ENCODE peak calls at places on chromosomes 12 and 14, in seven cellular contexts. One of them, this sample, is unnamed.

GRCh38 chr14:104698688-104699425 is 9.4 kb downstream of the INF2 start:
- DNase-seq in GM23338: no peak
- DNase-seq in GM03348: no peak
- DNase-seq in T follicular helper cell: no peak
- DNase-seq in stimulated activated CD4-positive, alpha-beta T cell treated with anti-CD3 and anti-CD28 coated beads, TNF-alpha, amount 100 ng/mL, for 24 hours: no peak
- DNase-seq in type B pancreatic cell: no peak
- DNase-seq in left ventricle myocardium inferior: peak
- DNase-seq in this sample: no peak

GRCh38 chr12:121060149-121061001 is 21.3 kb upstream of the OASL start:
- DNase-seq in GM23338: peak
- DNase-seq in GM03348: peak
- DNase-seq in T follicular helper cell: peak
- DNase-seq in stimulated activated CD4-positive, alpha-beta T cell treated with anti-CD3 and anti-CD28 coated beads, TNF-alpha, amount 100 ng/mL, for 24 hours: peak
- DNase-seq in type B pancreatic cell: peak
- DNase-seq in left ventricle myocardium inferior: no peak
- DNase-seq in this sample: no peak

GRCh38 chr12:2095878-2096277 is 43.1 kb downstream of the CACNA1C start:
- DNase-seq in GM23338: no peak
- DNase-seq in GM03348: no peak
- DNase-seq in T follicular helper cell: no peak
- DNase-seq in stimulated activated CD4-positive, alpha-beta T cell treated with anti-CD3 and anti-CD28 coated beads, TNF-alpha, amount 100 ng/mL, for 24 hours: no peak
- DNase-seq in type B pancreatic cell: no peak
- DNase-seq in left ventricle myocardium inferior: no peak
- DNase-seq in this sample: no peak

GRCh38 chr14:104676694-104677505 is 12.5 kb upstream of the INF2 start:
- DNase-seq in GM23338: peak
- DNase-seq in GM03348: no peak
- DNase-seq in T follicular helper cell: no peak
- DNase-seq in stimulated activated CD4-positive, alpha-beta T cell treated with anti-CD3 and anti-CD28 coated beads, TNF-alpha, amount 100 ng/mL, for 24 hours: peak
- DNase-seq in type B pancreatic cell: no peak
- DNase-seq in left ventricle myocardium inferior: peak
- DNase-seq in this sample: no peak

GRCh38 chr14:46417066-46417465 is 234.5 kb downstream of the RPL10L start:
- DNase-seq in GM23338: no peak
- DNase-seq in GM03348: no peak
- DNase-seq in T follicular helper cell: no peak
- DNase-seq in stimulated activated CD4-positive, alpha-beta T cell treated with anti-CD3 and anti-CD28 coated beads, TNF-alpha, amount 100 ng/mL, for 24 hours: no peak
- DNase-seq in type B pancreatic cell: no peak
- DNase-seq in left ventricle myocardium inferior: no peak
- DNase-seq in this sample: no peak

GRCh38 chr14:33493990-33494389 is 456.9 kb downstream of the EGLN3 start:
- DNase-seq in GM23338: no peak
- DNase-seq in GM03348: no peak
- DNase-seq in T follicular helper cell: no peak
- DNase-seq in stimulated activated CD4-positive, alpha-beta T cell treated with anti-CD3 and anti-CD28 coated beads, TNF-alpha, amount 100 ng/mL, for 24 hours: no peak
- DNase-seq in type B pancreatic cell: no peak
- DNase-seq in left ventricle myocardium inferior: no peak
- DNase-seq in this sample: no peak

GRCh38 chr12:105562727-105563072 is 232.2 kb downstream of the C12orf75 start:
- DNase-seq in GM23338: no peak
- DNase-seq in GM03348: no peak
- DNase-seq in T follicular helper cell: no peak
- DNase-seq in stimulated activated CD4-positive, alpha-beta T cell treated with anti-CD3 and anti-CD28 coated beads, TNF-alpha, amount 100 ng/mL, for 24 hours: no peak
- DNase-seq in type B pancreatic cell: no peak
- DNase-seq in left ventricle myocardium inferior: no peak
- DNase-seq in this sample: no peak

GRCh38 chr12:39505025-39505424 is 62.1 kb upstream of the KIF21A start:
- DNase-seq in GM23338: peak
- DNase-seq in GM03348: no peak
- DNase-seq in T follicular helper cell: no peak
- DNase-seq in stimulated activated CD4-positive, alpha-beta T cell treated with anti-CD3 and anti-CD28 coated beads, TNF-alpha, amount 100 ng/mL, for 24 hours: no peak
- DNase-seq in type B pancreatic cell: no peak
- DNase-seq in left ventricle myocardium inferior: no peak
- DNase-seq in this sample: no peak

GRCh38 chr14:101810897-101811620 is 49.5 kb downstream of the PPP2R5C start:
- DNase-seq in GM23338: no peak
- DNase-seq in GM03348: peak
- DNase-seq in T follicular helper cell: no peak
- DNase-seq in stimulated activated CD4-positive, alpha-beta T cell treated with anti-CD3 and anti-CD28 coated beads, TNF-alpha, amount 100 ng/mL, for 24 hours: no peak
- DNase-seq in type B pancreatic cell: no peak
- DNase-seq in left ventricle myocardium inferior: no peak
- DNase-seq in this sample: no peak

GRCh38 chr12:63922446-63922845 is 77.9 kb downstream of the SRGAP1 start:
- DNase-seq in GM23338: no peak
- DNase-seq in GM03348: peak
- DNase-seq in T follicular helper cell: no peak
- DNase-seq in stimulated activated CD4-positive, alpha-beta T cell treated with anti-CD3 and anti-CD28 coated beads, TNF-alpha, amount 100 ng/mL, for 24 hours: no peak
- DNase-seq in type B pancreatic cell: no peak
- DNase-seq in left ventricle myocardium inferior: no peak
- DNase-seq in this sample: no peak

GRCh38 chr12:92898755-92899154 is 30.3 kb downstream of the EEA1 start:
- DNase-seq in GM23338: no peak
- DNase-seq in GM03348: peak
- DNase-seq in T follicular helper cell: no peak
- DNase-seq in stimulated activated CD4-positive, alpha-beta T cell treated with anti-CD3 and anti-CD28 coated beads, TNF-alpha, amount 100 ng/mL, for 24 hours: no peak
- DNase-seq in type B pancreatic cell: no peak
- DNase-seq in left ventricle myocardium inferior: no peak
- DNase-seq in this sample: no peak

GRCh38 chr12:52517888-52518287 is 2.3 kb downstream of the KRT5 start:
- DNase-seq in GM23338: no peak
- DNase-seq in GM03348: no peak
- DNase-seq in T follicular helper cell: no peak
- DNase-seq in stimulated activated CD4-positive, alpha-beta T cell treated with anti-CD3 and anti-CD28 coated beads, TNF-alpha, amount 100 ng/mL, for 24 hours: no peak
- DNase-seq in type B pancreatic cell: no peak
- DNase-seq in left ventricle myocardium inferior: no peak
- DNase-seq in this sample: no peak

GRCh38 chr12:67919406-67919805 is 69.8 kb upstream of the IFNG-AS1 start:
- DNase-seq in GM23338: no peak
- DNase-seq in GM03348: peak
- DNase-seq in T follicular helper cell: no peak
- DNase-seq in stimulated activated CD4-positive, alpha-beta T cell treated with anti-CD3 and anti-CD28 coated beads, TNF-alpha, amount 100 ng/mL, for 24 hours: no peak
- DNase-seq in type B pancreatic cell: no peak
- DNase-seq in left ventricle myocardium inferior: no peak
- DNase-seq in this sample: no peak

GRCh38 chr14:77319416-77319815 is 1.3 kb downstream of the POMT2 start:
- DNase-seq in GM23338: no peak
- DNase-seq in GM03348: no peak
- DNase-seq in T follicular helper cell: no peak
- DNase-seq in stimulated activated CD4-positive, alpha-beta T cell treated with anti-CD3 and anti-CD28 coated beads, TNF-alpha, amount 100 ng/mL, for 24 hours: no peak
- DNase-seq in type B pancreatic cell: no peak
- DNase-seq in left ventricle myocardium inferior: no peak
- DNase-seq in this sample: no peak

GRCh38 chr12:130796985-130797686 is 41.9 kb downstream of the STX2 start:
- DNase-seq in GM23338: no peak
- DNase-seq in GM03348: no peak
- DNase-seq in T follicular helper cell: peak
- DNase-seq in stimulated activated CD4-positive, alpha-beta T cell treated with anti-CD3 and anti-CD28 coated beads, TNF-alpha, amount 100 ng/mL, for 24 hours: peak
- DNase-seq in type B pancreatic cell: no peak
- DNase-seq in left ventricle myocardium inferior: no peak
- DNase-seq in this sample: no peak

GRCh38 chr14:49479432-49479831 is 106.7 kb downstream of the RPS29 start:
- DNase-seq in GM23338: no peak
- DNase-seq in GM03348: no peak
- DNase-seq in T follicular helper cell: no peak
- DNase-seq in stimulated activated CD4-positive, alpha-beta T cell treated with anti-CD3 and anti-CD28 coated beads, TNF-alpha, amount 100 ng/mL, for 24 hours: no peak
- DNase-seq in type B pancreatic cell: no peak
- DNase-seq in left ventricle myocardium inferior: no peak
- DNase-seq in this sample: no peak